ENCODE peak calls at places on chromosomes 1 and 21, in four cellular contexts. B, M, W and S are unnamed samples. For H3K4me1, the result is how much of the 10 kb centered on the place peaks cover.

GRCh38 chr1:43994794-43995790 is 3.7 kb downstream of the CCDC24 start:
- DNase-seq in B (no peak), M (no peak), W (no peak), S (no peak)

GRCh38 chr1:48223372-48224081 is 1.0 kb downstream of the SLC5A9 start:
- DNase-seq in B (no peak), M (no peak), W (no peak), S (no peak)

GRCh38 chr1:234584926-234585325 is 25.1 kb downstream of the IRF2BP2 start:
- DNase-seq in B (no peak), M (peak), W (no peak), S (no peak)

GRCh38 chr1:111677604-111678003 is 58.0 kb downstream of the RAP1A start:
- DNase-seq in B (no peak), M (no peak), W (no peak), S (no peak)

GRCh38 chr1:210144736-210145135 is 87.9 kb upstream of the SERTAD4 start:
- DNase-seq in B (no peak), M (no peak), W (no peak), S (no peak)

GRCh38 chr1:30047576-30047975 is 675.8 kb downstream of the MATN1 start:
- DNase-seq in B (no peak), M (no peak), W (no peak), S (no peak)

GRCh38 chr1:68051475-68051874 is 1.0 kb upstream of the DIRAS3 start:
- DNase-seq in B (peak), M (peak), W (no peak), S (peak)

GRCh38 chr1:29835486-29836273 is 599.4 kb downstream of the PTPRU start:
- DNase-seq in B (no peak), M (no peak), W (no peak), S (no peak)

GRCh38 chr1:1357871-1358432 is 403 bp downstream of the MXRA8 start:
- DNase-seq in B (no peak), M (no peak), W (no peak), S (no peak)

DNA sequence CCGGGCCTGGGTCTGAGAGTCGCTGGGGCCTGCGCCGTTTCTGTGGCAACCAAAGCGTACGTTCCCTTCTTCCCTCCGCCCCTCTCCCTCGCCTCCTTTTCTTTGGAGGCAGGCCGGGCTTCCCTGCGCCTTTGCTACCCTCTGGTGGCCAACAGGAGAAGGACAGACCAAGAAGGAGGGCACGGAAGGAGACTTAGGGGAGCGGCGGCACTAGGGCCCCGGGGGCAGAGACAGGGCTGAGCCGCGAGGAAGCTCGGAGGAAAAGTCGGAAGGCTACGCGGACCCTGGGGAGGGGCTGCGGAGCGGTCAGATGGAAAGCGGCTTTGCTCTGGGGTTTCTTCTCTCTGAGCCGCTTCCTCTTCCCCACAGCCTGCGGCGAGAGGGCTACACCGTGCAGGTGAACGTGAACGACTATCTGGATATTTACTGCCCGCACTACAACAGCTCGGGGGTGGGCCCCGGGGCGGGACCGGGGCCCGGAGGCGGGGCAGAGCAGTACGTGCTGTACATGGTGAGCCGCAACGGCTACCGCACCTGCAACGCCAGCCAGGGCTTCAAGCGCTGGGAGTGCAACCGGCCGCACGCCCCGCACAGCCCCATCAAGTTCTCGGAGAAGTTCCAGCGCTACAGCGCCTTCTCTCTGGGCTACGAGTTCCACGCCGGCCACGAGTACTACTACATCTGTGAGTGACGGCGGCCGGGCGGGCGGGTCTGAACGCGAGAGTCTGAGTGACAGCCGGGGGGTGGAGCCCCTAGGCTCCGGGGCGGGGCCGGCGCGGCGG is 6.3 kb downstream of the EFNA3 start:
- DNase-seq in B (peak), M (peak), W (peak), S (peak)
- TF ChIP-seq POLR2A in B (peak), M (no peak), W (peak), S (peak)

DNA sequence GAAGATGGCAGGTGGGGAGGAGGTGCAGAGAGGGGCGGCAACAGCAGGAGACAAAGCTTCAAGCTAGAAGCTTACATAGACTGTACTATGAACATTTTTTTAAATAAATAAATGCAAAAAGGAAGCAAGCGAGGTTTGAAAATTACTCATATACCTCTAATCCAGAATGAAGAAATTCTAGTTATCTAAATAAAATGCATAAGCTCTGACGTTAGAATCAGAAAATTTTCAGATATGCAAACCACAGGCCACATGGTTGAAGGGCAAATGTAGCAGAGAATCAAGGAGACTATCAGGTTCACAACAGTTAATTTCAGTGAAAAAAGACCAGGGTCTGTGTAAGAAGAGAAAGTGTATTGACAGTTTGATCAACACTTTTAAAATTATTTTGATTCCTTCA is 54.8 kb downstream of the NRIP1 start:
- DNase-seq in B (no peak), M (no peak), W (no peak), S (no peak)
- H3K4me1 ChIP-seq in B (under half), M (under half), W (under half), S (under half)

GRCh38 chr21:45448810-45449657 is 44.1 kb downstream of the COL18A1 start:
- DNase-seq in B (no peak), M (no peak), W (no peak), S (no peak)
- H3K4me3 ChIP-seq in B (no peak), M (no peak), W (no peak), S (no peak)

DNA sequence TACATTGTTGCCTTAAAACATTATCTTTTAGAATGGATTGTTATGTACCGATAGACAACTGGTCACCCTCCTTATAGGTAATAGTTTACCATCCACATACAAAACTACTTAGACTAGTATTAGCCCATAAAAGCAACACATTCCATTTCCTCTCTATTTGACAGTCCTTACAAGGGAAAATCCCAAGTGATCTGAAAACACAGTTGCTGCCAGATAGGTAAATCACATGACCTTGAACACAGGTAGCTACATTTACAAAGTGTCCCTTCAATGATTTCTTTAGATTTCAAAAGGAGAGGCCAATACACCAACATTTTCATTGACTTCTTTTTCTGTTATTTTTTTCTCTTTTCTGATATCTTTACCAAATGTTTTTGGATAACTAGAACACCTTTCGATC is 102.9 kb upstream of the SMYD2 start:
- DNase-seq in B (no peak), M (no peak), W (no peak), S (no peak)
- TF ChIP-seq POLR2A in B (no peak), M (no peak), W (no peak), S (no peak)

GRCh38 chr1:27403065-27403726 is 10.8 kb downstream of the GPR3 start:
- DNase-seq in B (peak), M (no peak), W (peak), S (peak)

GRCh38 chr1:27400035-27400962 is 7.9 kb downstream of the GPR3 start:
- DNase-seq in B (no peak), M (no peak), W (no peak), S (no peak)

GRCh38 chr1:27399251-27399885 is 6.9 kb downstream of the GPR3 start:
- DNase-seq in B (no peak), M (no peak), W (no peak), S (no peak)

GRCh38 chr1:27402349-27402754 is 9.9 kb downstream of the GPR3 start:
- DNase-seq in B (peak), M (peak), W (peak), S (peak)

DNA sequence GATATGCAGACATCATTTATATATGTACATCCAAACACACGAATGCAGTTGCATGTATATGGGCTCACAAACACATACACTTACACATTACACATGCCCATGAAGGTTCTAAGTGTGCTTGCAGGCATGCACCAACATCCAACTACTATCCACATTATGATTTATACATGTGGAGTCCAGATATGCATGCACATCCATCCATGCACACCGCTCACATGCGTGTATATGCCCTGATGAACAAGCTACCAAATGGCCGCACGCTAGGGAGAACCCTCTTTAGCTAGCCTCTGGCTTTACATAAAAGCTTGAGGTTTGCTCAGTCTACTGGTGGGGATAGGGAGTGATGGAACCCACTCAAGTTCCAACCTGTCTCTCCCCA is 8.5 kb downstream of the GPR3 start:
- DNase-seq in B (no peak), M (no peak), W (no peak), S (no peak)
- H3K4me1 ChIP-seq in B (under half), M (under half), W (under half), S (under half)

GRCh38 chr1:200892546-200892945 is 2.2 kb upstream of the INAVA start:
- DNase-seq in B (no peak), M (no peak), W (no peak), S (no peak)
- H3K4me3 ChIP-seq in B (no peak), M (no peak), W (peak), S (no peak)